ENCODE peak calls at places on chromosomes 1 and 21, in four cellular contexts. One of them, this sample, is unnamed.

GRCh38 chr1:168752171-168752570 is 23.2 kb upstream of the DPT start:
- DNase-seq in dorsolateral prefrontal cortex: no peak
- DNase-seq in bronchial epithelial cell: peak; percentile 61
- DNase-seq in stomach: no peak
- DNase-seq in this sample: no peak

GRCh38 chr21:45615145-45615711 is 28.3 kb upstream of the PCBP3 start:
- DNase-seq in dorsolateral prefrontal cortex: peak; percentile 43
- DNase-seq in bronchial epithelial cell: no peak
- DNase-seq in stomach: peak; percentile 55
- DNase-seq in this sample: no peak

GRCh38 chr1:225318706-225319575 is 108.9 kb downstream of the LBR start:
- DNase-seq in dorsolateral prefrontal cortex: no peak
- DNase-seq in bronchial epithelial cell: peak; percentile 61
- DNase-seq in stomach: peak; percentile 31
- DNase-seq in this sample: peak; percentile 25

GRCh38 chr1:109045595-109045994 is 3.7 kb upstream of the WDR47 start:
- DNase-seq in dorsolateral prefrontal cortex: no peak
- DNase-seq in bronchial epithelial cell: no peak
- DNase-seq in stomach: no peak
- DNase-seq in this sample: no peak

GRCh38 chr21:43317254-43317748 is 109.6 kb downstream of the SIK1 start:
- DNase-seq in dorsolateral prefrontal cortex: no peak
- DNase-seq in bronchial epithelial cell: no peak
- DNase-seq in stomach: no peak
- DNase-seq in this sample: no peak

GRCh38 chr1:68010094-68010493 is 40.3 kb downstream of the DIRAS3 start:
- DNase-seq in dorsolateral prefrontal cortex: no peak
- DNase-seq in bronchial epithelial cell: peak; percentile 51
- DNase-seq in stomach: no peak
- DNase-seq in this sample: no peak

GRCh38 chr1:243730499-243731150 is 119.4 kb downstream of the AKT3 start:
- DNase-seq in dorsolateral prefrontal cortex: peak; percentile 55
- DNase-seq in bronchial epithelial cell: peak; percentile 59
- DNase-seq in stomach: peak; percentile 25
- DNase-seq in this sample: no peak

GRCh38 chr1:28512058-28512611 is 6.3 kb downstream of the RCC1 start:
- DNase-seq in dorsolateral prefrontal cortex: no peak
- DNase-seq in bronchial epithelial cell: peak; percentile 13
- DNase-seq in stomach: no peak
- DNase-seq in this sample: no peak

GRCh38 chr21:42499430-42500106 is 3.5 kb upstream of the RSPH1 start:
- DNase-seq in dorsolateral prefrontal cortex: no peak
- DNase-seq in bronchial epithelial cell: no peak
- DNase-seq in stomach: no peak
- DNase-seq in this sample: no peak

GRCh38 chr1:16644179-16645043 is 22.3 kb downstream of the RNU1-3 start:
- DNase-seq in dorsolateral prefrontal cortex: peak; percentile 100
- DNase-seq in bronchial epithelial cell: peak; percentile 80
- DNase-seq in stomach: peak; percentile 99
- DNase-seq in this sample: peak; percentile 79

GRCh38 chr1:39609618-39610331 is 29.7 kb downstream of the HEYL start:
- DNase-seq in dorsolateral prefrontal cortex: no peak
- DNase-seq in bronchial epithelial cell: no peak
- DNase-seq in stomach: peak; percentile 73
- DNase-seq in this sample: no peak

GRCh38 chr1:109300650-109301151 is 6.1 kb downstream of the MYBPHL start:
- DNase-seq in dorsolateral prefrontal cortex: no peak
- DNase-seq in bronchial epithelial cell: no peak
- DNase-seq in stomach: no peak
- DNase-seq in this sample: no peak

GRCh38 chr1:234760303-234760723 is 150.3 kb upstream of the IRF2BP2 start:
- DNase-seq in dorsolateral prefrontal cortex: no peak
- DNase-seq in bronchial epithelial cell: no peak
- DNase-seq in stomach: no peak
- DNase-seq in this sample: no peak

GRCh38 chr1:155022927-155023236 is 10.7 kb downstream of the DCST2 start:
- DNase-seq in dorsolateral prefrontal cortex: no peak
- DNase-seq in bronchial epithelial cell: peak; percentile 55
- DNase-seq in stomach: peak; percentile 68
- DNase-seq in this sample: no peak

GRCh38 chr1:159900086-159900680 is at the start of gene CFAP45:
- DNase-seq in dorsolateral prefrontal cortex: no peak
- DNase-seq in bronchial epithelial cell: peak; percentile 91
- DNase-seq in stomach: peak; percentile 91
- DNase-seq in this sample: no peak

GRCh38 chr1:97796716-97797115 is 124.1 kb downstream of the DPYD start:
- DNase-seq in dorsolateral prefrontal cortex: no peak
- DNase-seq in bronchial epithelial cell: no peak
- DNase-seq in stomach: no peak
- DNase-seq in this sample: no peak

GRCh38 chr21:25735221-25735894 is 586 bp downstream of the GABPA start:
- DNase-seq in dorsolateral prefrontal cortex: peak; percentile 93
- DNase-seq in bronchial epithelial cell: peak; percentile 40
- DNase-seq in stomach: peak; percentile 90
- DNase-seq in this sample: peak; percentile 41
- TF ChIP-seq CTCF in dorsolateral prefrontal cortex: peak; percentile 3
- TF ChIP-seq CTCF in bronchial epithelial cell: no peak
- TF ChIP-seq CTCF in stomach: no peak
- TF ChIP-seq CTCF in this sample: no peak

DNA sequence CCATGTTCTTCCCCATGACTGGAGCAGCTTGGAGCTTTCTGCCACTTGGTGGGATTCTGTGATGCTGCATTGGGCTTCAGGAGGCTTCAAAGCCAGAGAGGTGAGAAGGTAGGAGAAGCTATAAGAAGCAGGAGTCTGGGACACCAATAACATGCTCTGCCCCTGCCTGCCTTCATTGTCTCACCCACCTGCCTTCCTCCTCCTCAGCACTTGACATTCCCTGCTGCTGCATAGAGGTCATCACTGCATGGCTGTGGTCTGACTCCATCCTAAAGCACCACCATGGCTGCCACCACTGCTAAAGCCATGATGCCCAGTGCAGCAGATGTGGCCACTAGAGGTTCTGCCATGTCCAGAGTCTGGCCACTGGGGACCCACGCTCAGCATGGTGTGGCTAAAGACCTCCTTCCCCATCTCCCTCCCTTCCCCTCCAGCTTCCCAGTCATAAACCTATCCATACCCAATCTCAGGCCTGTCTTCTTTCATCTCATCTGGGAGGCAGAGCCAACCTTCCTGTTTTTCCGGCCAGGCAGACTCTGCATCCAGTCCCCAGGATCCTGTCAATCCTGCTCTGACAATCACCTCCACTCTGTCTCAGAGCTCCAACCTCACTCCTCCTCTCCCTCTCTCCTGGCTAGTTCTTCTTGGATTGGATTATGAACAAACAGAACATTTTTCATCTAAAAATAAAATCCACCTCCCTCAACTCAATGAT is 285.1 kb upstream of the POU3F1 start:
- DNase-seq in dorsolateral prefrontal cortex: no peak
- DNase-seq in bronchial epithelial cell: no peak
- DNase-seq in stomach: no peak
- DNase-seq in this sample: no peak
- H3K4me3 ChIP-seq in dorsolateral prefrontal cortex: no peak overlapping the region
- H3K4me3 ChIP-seq in bronchial epithelial cell: no peak overlapping the region
- H3K4me3 ChIP-seq in stomach: no peak overlapping the region
- H3K4me3 ChIP-seq in this sample: no peak overlapping the region

GRCh38 chr1:226627050-226627755 is 78.6 kb downstream of the STUM start:
- DNase-seq in dorsolateral prefrontal cortex: no peak
- DNase-seq in bronchial epithelial cell: no peak
- DNase-seq in stomach: no peak
- DNase-seq in this sample: no peak

GRCh38 chr1:226627924-226628623 is 79.5 kb downstream of the STUM start:
- DNase-seq in dorsolateral prefrontal cortex: no peak
- DNase-seq in bronchial epithelial cell: no peak
- DNase-seq in stomach: no peak
- DNase-seq in this sample: no peak

GRCh38 chr1:226625832-226626576 is 77.4 kb downstream of the STUM start:
- DNase-seq in dorsolateral prefrontal cortex: no peak
- DNase-seq in bronchial epithelial cell: no peak
- DNase-seq in stomach: no peak
- DNase-seq in this sample: no peak

GRCh38 chr1:226625326-226625725 is 76.8 kb downstream of the STUM start:
- DNase-seq in dorsolateral prefrontal cortex: no peak
- DNase-seq in bronchial epithelial cell: no peak
- DNase-seq in stomach: no peak
- DNase-seq in this sample: no peak

DNA sequence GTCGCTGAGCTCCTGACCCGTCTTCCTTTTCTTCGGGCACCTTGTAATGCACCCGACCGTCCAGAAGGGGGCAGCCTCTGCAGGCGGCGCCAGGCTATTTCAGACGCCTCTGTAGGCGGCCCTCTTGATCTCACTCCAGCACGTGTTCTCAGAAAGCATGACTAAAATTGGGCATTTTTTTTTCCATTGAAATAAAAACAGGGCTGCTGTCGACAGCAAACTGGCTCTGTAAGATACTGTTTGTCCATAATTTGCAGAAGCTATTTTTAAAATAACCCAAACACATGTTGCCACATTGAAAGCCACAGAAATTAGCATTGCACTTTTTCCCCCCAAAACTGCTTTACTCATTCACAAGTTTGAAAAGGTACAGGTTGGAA is 78.0 kb downstream of the STUM start:
- DNase-seq in dorsolateral prefrontal cortex: peak; percentile 83
- DNase-seq in bronchial epithelial cell: peak; percentile 47
- DNase-seq in stomach: peak; percentile 77
- DNase-seq in this sample: no peak
- TF ChIP-seq CTCF in dorsolateral prefrontal cortex: peak; percentile 92
- TF ChIP-seq CTCF in bronchial epithelial cell: peak; percentile 87
- TF ChIP-seq CTCF in stomach: peak; percentile 95
- TF ChIP-seq CTCF in this sample: peak; percentile 95

DNA sequence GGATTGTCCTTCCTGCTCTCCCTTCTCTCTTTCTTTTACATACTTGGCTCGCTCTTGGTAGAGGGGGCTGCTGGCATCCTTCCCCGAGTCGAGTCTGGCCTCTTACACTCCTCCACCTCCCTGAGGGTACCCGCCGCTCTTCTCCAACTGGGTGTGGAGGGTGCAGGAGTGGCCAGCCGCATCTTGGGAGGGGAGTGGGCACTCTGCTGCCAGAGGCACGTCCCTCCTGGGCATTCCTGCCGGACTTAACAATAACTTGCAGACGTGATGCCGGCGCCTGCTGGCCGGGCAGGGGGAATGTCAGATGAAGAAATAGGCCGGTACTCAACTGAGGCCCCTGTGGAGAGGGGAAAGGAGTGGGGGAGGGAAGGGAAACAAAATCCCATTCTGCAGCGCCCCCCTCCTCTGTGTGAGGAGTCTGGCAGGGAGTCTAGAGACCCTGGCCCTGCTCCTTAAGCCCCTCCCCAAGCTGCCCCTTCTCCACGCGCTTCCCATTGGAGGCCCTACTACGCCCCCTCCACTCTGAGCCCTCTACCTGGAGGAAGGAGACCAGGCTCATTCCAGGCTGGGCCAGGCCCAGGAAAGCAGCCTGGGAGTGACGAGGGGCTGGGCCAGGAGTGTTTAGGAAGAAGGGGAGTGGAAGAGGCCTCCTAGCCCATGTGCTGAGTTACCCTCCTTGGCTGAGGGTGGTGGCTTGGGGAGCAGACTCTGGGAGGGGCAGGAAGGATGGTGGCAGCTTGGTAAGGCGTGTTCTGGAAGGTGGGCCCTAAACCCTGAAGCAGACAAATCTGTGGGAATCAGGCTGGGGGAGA is 1.8 kb downstream of the ATP2B4 start:
- DNase-seq in dorsolateral prefrontal cortex: peak; percentile 47
- DNase-seq in bronchial epithelial cell: peak; percentile 65
- DNase-seq in stomach: no peak
- DNase-seq in this sample: no peak
- H3K4me3 ChIP-seq in dorsolateral prefrontal cortex: peak overlapping the region; percentile 72
- H3K4me3 ChIP-seq in bronchial epithelial cell: peak overlapping the region; percentile 62
- H3K4me3 ChIP-seq in stomach: peak overlapping the region; percentile 66
- H3K4me3 ChIP-seq in this sample: peak overlapping the region; percentile 71